ENCODE peak calls at places on chromosomes 16 and 17, in seven cellular contexts. X is HCT116, Z is GM12878, H is K562, A is SK-N-SH, V is HepG2, J is H1. Q is an unnamed sample.

GRCh38 chr16:78925071-78925714 is 675.3 kb downstream of the MAF start:
- DNase-seq in X (peak), Z (no peak), H (peak), A (peak), V (peak), J (peak), Q (peak)

GRCh38 chr16:53792161-53792951 is 88.4 kb downstream of the FTO start:
- DNase-seq in X (no peak), Z (no peak), H (no peak), A (no peak), V (no peak), J (no peak), Q (no peak)

GRCh38 chr16:57757326-57757786 is 21.8 kb downstream of the KATNB1 start:
- DNase-seq in X (no peak), Z (no peak), H (peak), A (peak), V (peak), J (peak), Q (peak)

GRCh38 chr16:69106491-69107291 is 1.2 kb downstream of the HAS3 start:
- DNase-seq in X (no peak), Z (no peak), H (no peak), A (peak), V (no peak), J (peak), Q (peak)

GRCh38 chr16:87407511-87408112 is 15.5 kb downstream of the MAP1LC3B start:
- DNase-seq in X (peak), Z (peak), H (no peak), A (no peak), V (no peak), J (no peak), Q (no peak)

GRCh38 chr17:58328195-58329034 is at the start of gene TSPOAP1:
- DNase-seq in X (no peak), Z (peak), H (peak), A (peak), V (no peak), J (peak), Q (no peak)

GRCh38 chr17:70622382-70623260 is 453.3 kb downstream of the KCNJ2 start:
- DNase-seq in X (peak), Z (no peak), H (no peak), A (peak), V (no peak), J (peak), Q (peak)

GRCh38 chr17:77371888-77372443 is 231.2 kb downstream of the SEC14L1 start:
- DNase-seq in X (no peak), Z (no peak), H (no peak), A (no peak), V (no peak), J (no peak), Q (no peak)

GRCh38 chr17:9242497-9242881 is 221.2 kb downstream of the NTN1 start:
- DNase-seq in X (no peak), Z (no peak), H (no peak), A (no peak), V (no peak), J (no peak), Q (no peak)

GRCh38 chr17:42653179-42654124 is 5.6 kb upstream of the TUBG2 start:
- DNase-seq in X (no peak), Z (no peak), H (peak), A (peak), V (no peak), J (peak), Q (no peak)
- TF ChIP-seq JUND in X (no peak), Z (no peak), H (no peak), A (no peak), V (no peak), J (no peak), Q (no peak)

DNA sequence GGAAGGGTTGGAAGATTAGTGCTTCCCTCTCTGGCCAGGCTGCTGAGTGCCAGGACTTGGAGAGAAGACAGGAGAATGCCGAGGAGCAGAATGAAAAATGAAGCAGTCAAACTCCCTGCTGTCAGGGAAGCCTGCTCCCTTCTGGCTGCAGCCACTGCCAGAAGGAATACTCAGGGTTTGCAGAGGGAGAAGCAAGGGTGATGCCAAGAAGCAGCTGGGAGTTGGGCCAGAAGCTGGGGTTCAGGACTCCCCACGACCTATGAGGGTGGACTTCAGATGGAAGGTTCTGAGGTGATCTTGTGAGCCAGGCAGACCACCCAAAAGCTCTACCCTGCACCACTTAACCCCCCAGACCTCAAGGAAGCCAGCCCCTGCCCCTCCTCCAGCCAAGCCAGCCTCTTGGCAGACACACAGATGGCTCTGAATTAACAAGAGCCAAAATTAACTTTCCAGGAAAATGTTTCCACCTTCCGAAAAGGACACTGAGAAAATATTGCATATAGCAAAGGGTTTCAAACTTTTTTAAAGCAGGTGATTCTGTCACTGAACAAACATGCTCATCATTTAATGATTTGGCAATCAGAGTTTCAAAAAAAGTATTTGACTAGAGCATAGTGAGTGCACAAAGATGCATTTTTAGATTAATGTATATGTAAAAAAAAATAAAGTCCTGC is 126.0 kb upstream of the ERCC4 start:
- DNase-seq in X (no peak), Z (no peak), H (no peak), A (no peak), V (no peak), J (no peak), Q (no peak)
- TF ChIP-seq JUND in X (no peak), Z (no peak), H (no peak), A (no peak), V (no peak), J (no peak), Q (no peak)

GRCh38 chr17:81833921-81834830 is 674 bp downstream of the PPP1R27 start:
- DNase-seq in X (no peak), Z (no peak), H (no peak), A (no peak), V (no peak), J (no peak), Q (no peak)
- TF ChIP-seq JUND in X (no peak), Z (no peak), H (no peak), A (no peak), V (no peak), J (no peak), Q (no peak)

DNA sequence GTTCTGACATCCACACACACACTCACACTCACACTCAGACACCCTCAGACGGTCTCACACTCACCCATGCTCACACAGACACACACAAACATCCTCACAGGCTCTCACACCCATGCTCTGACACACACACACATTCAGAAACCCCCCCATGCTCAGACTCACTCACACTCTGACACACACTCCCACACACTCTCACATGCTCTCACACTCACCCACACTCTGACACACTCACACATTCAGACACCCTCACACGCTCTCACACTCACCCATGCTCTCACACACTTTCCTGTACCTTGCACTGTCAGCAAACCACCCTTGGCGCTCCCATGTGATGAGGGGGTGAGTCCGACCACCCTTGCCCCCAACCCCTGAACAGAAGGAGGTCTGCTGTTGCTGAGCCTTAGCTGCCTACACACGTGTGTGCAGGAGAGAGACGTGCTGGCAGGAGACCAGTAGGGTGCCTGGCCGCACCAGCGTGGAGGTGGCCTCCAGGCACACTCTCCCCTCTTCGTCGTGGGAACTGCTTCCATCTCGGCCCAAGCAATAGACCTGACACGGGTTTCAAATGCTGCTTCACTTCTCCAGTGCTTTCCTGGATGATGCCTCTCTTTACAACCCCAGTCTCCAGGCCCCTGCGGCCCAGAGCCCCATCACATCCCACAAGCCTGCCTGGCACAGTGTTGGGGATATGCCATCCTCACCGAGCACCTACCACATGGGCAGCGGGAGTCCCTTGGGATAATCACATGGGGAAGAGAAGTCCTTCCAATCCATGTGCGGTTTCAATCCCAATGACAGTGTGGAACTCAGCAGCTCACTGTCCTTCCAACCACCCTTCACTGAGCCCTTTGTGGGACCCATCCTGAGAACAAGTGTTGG is 267.8 kb upstream of the FOXF1 start:
- DNase-seq in X (no peak), Z (no peak), H (no peak), A (no peak), V (no peak), J (peak), Q (no peak)
- TF ChIP-seq JUND in X (no peak), Z (no peak), H (no peak), A (no peak), V (no peak), J (no peak), Q (no peak)

GRCh38 chr17:2734939-2735338 is 14.5 kb downstream of the CCDC92B start:
- DNase-seq in X (no peak), Z (no peak), H (no peak), A (no peak), V (no peak), J (no peak), Q (no peak)

GRCh38 chr17:2735896-2736295 is 13.6 kb downstream of the CCDC92B start:
- DNase-seq in X (no peak), Z (no peak), H (no peak), A (no peak), V (no peak), J (no peak), Q (no peak)

GRCh38 chr17:2731807-2732206 is 17.6 kb downstream of the CCDC92B start:
- DNase-seq in X (no peak), Z (no peak), H (no peak), A (no peak), V (no peak), J (no peak), Q (no peak)

GRCh38 chr17:2736956-2737355 is 12.5 kb downstream of the CCDC92B start:
- DNase-seq in X (no peak), Z (no peak), H (no peak), A (peak), V (no peak), J (no peak), Q (no peak)

DNA sequence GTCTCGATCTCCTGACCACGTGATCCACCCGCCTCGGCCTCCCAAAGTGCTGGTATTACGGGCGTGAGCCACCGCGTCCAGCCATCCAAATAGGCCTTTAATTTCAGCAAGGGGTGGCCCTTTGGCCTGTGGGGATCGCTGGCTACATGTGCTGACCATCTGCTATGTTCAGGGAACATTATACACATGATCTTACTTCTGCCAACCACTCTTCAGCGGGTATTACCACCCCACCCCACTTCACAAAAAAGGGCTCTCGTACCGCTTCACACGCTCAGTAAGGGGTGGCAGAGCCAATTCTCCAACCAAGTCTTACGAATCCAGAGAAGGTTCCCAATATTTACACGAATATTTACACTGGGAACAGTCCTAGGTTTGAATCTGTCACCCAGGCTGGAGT is 11.8 kb downstream of the CCDC92B start:
- DNase-seq in X (no peak), Z (no peak), H (no peak), A (no peak), V (no peak), J (no peak), Q (no peak)
- TF ChIP-seq JUND in X (no peak), Z (no peak), H (no peak), A (no peak), V (no peak), J (no peak), Q (no peak)

GRCh38 chr17:82816358-82816757 is 23.5 kb downstream of the ZNF750 start:
- DNase-seq in X (no peak), Z (no peak), H (no peak), A (no peak), V (no peak), J (no peak), Q (no peak)

GRCh38 chr17:82814834-82815233 is 25.0 kb downstream of the ZNF750 start:
- DNase-seq in X (no peak), Z (no peak), H (no peak), A (no peak), V (no peak), J (no peak), Q (no peak)

GRCh38 chr17:82815790-82816305 is 24.0 kb downstream of the ZNF750 start:
- DNase-seq in X (no peak), Z (no peak), H (no peak), A (no peak), V (no peak), J (no peak), Q (no peak)

GRCh38 chr17:82813299-82814051 is 26.3 kb downstream of the ZNF750 start:
- DNase-seq in X (no peak), Z (no peak), H (no peak), A (no peak), V (no peak), J (no peak), Q (no peak)

DNA sequence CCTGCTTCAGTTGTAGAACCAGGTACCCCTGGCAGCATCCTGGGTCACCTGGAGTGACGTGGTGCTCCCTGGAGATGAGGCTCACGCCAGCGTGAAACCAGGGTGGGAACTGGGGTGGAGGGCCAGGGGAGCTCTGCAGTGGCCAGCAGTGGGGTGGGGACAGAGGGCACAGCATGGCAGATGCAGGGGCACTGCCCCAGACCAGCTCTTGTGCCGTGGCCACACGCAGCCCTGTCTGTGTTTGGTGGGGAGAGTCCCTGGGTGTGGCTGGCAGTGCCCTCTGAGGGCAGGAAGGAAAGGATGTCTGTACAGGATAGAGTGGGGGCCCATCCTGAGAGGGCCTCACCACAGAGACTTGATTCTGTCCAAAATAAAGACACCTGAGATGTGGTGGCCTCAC is 24.5 kb downstream of the ZNF750 start:
- DNase-seq in X (no peak), Z (no peak), H (no peak), A (no peak), V (no peak), J (no peak), Q (no peak)
- TF ChIP-seq JUND in X (no peak), Z (no peak), H (no peak), A (no peak), V (no peak), J (no peak), Q (no peak)

GRCh38 chr17:83196088-83196765 is 116.8 kb downstream of the METRNL start:
- DNase-seq in X (no peak), Z (no peak), H (no peak), A (no peak), V (no peak), J (no peak), Q (no peak)

GRCh38 chr17:83196973-83197880 is 117.8 kb downstream of the METRNL start:
- DNase-seq in X (no peak), Z (no peak), H (no peak), A (no peak), V (no peak), J (no peak), Q (no peak)

GRCh38 chr17:83194761-83195329 is 115.4 kb downstream of the METRNL start:
- DNase-seq in X (no peak), Z (no peak), H (no peak), A (no peak), V (no peak), J (no peak), Q (no peak)

GRCh38 chr17:83194189-83194565 is 114.8 kb downstream of the METRNL start:
- DNase-seq in X (no peak), Z (no peak), H (no peak), A (no peak), V (no peak), J (no peak), Q (no peak)

DNA sequence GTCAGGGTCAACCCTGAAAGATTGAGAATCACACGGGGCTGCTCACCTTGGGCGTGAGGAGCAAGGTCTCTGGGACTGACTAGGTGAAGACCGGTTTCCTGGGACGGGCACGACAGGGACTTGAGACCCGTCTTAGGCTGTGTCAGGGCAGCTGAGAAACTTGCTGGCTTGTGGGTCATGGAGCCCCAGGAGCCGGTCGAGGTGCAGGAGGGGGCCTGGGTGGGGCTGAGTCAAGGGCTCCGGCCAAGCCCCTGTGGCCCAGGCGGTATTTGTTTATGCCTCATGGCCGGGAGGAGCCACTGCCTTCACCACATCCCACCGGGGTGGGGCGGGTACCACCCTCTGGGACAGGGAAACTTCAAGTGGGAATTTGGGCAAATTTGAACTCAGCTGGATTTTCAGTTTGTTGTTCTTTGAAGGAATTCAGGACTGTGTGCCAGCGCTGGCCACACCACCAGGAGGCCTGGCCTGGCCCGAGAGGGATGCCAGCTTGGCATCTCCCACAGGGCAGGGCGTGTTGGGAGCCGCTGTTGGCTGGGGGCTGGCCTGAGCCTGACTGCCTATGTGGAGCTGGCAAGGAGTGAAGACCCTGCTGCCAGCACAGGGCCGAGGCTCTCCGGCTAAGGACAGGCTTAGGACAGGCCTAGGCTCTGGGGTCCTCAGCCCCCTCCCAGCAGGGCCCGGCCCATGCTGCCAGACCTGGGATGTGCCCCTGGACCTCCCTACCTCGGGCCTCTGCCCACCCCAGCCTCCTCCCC is 116.1 kb downstream of the METRNL start:
- DNase-seq in X (no peak), Z (no peak), H (peak), A (no peak), V (no peak), J (no peak), Q (peak)
- TF ChIP-seq JUND in X (no peak), Z (no peak), H (no peak), A (no peak), V (no peak), J (no peak), Q (no peak)